ENCODE peak calls at places on chromosome 14, in seven cellular contexts. One of them, this sample, is unnamed.
A peak's percentile ranks its signal among the peaks of the same experiment; 100 is the strongest.

GRCh38 chr14:42683690-42684089 is 1077.0 kb downstream of the LRFN5 start:
- DNase-seq in fibroblast of pulmonary artery: peak; percentile 21
- DNase-seq in nephron progenitor cell: no peak
- DNase-seq in left ventricle myocardium inferior: no peak
- DNase-seq in GM20000: no peak
- DNase-seq in transverse colon: no peak
- DNase-seq in lung: no peak
- DNase-seq in this sample: no peak

GRCh38 chr14:36424478-36425102 is 95.4 kb downstream of the NKX2-1 start:
- DNase-seq in fibroblast of pulmonary artery: no peak
- DNase-seq in nephron progenitor cell: no peak
- DNase-seq in left ventricle myocardium inferior: no peak
- DNase-seq in GM20000: no peak
- DNase-seq in transverse colon: no peak
- DNase-seq in lung: no peak
- DNase-seq in this sample: no peak

GRCh38 chr14:34539407-34540180 is at the start of gene EAPP:
- DNase-seq in fibroblast of pulmonary artery: peak; percentile 98
- DNase-seq in nephron progenitor cell: peak; percentile 94
- DNase-seq in left ventricle myocardium inferior: peak; percentile 98
- DNase-seq in GM20000: peak; percentile 94
- DNase-seq in transverse colon: peak; percentile 99
- DNase-seq in lung: peak; percentile 99
- DNase-seq in this sample: peak; percentile 98

GRCh38 chr14:61147898-61148549 is 133.1 kb downstream of the TMEM30B start:
- DNase-seq in fibroblast of pulmonary artery: peak; percentile 91
- DNase-seq in nephron progenitor cell: no peak
- DNase-seq in left ventricle myocardium inferior: no peak
- DNase-seq in GM20000: no peak
- DNase-seq in transverse colon: no peak
- DNase-seq in lung: peak; percentile 48
- DNase-seq in this sample: no peak

GRCh38 chr14:48526307-48526706 is 850.9 kb upstream of the MDGA2 start:
- DNase-seq in fibroblast of pulmonary artery: no peak
- DNase-seq in nephron progenitor cell: no peak
- DNase-seq in left ventricle myocardium inferior: no peak
- DNase-seq in GM20000: no peak
- DNase-seq in transverse colon: no peak
- DNase-seq in lung: no peak
- DNase-seq in this sample: no peak

GRCh38 chr14:104450811-104451401 is 128.7 kb upstream of the C14orf180 start:
- DNase-seq in fibroblast of pulmonary artery: no peak
- DNase-seq in nephron progenitor cell: no peak
- DNase-seq in left ventricle myocardium inferior: no peak
- DNase-seq in GM20000: no peak
- DNase-seq in transverse colon: no peak
- DNase-seq in lung: peak; percentile 15
- DNase-seq in this sample: peak; percentile 89

GRCh38 chr14:52268191-52269061 is 928 bp downstream of the PTGDR start:
- DNase-seq in fibroblast of pulmonary artery: peak; percentile 17
- DNase-seq in nephron progenitor cell: peak; percentile 59
- DNase-seq in left ventricle myocardium inferior: no peak
- DNase-seq in GM20000: no peak
- DNase-seq in transverse colon: no peak
- DNase-seq in lung: no peak
- DNase-seq in this sample: no peak

GRCh38 chr14:91835197-91835919 is 32.0 kb downstream of the TC2N start:
- DNase-seq in fibroblast of pulmonary artery: no peak
- DNase-seq in nephron progenitor cell: no peak
- DNase-seq in left ventricle myocardium inferior: no peak
- DNase-seq in GM20000: peak; percentile 39
- DNase-seq in transverse colon: peak; percentile 37
- DNase-seq in lung: no peak
- DNase-seq in this sample: no peak

GRCh38 chr14:73245401-73246325 is 8.4 kb downstream of the PAPLN start:
- DNase-seq in fibroblast of pulmonary artery: peak; percentile 51
- DNase-seq in nephron progenitor cell: no peak
- DNase-seq in left ventricle myocardium inferior: peak; percentile 68
- DNase-seq in GM20000: peak; percentile 82
- DNase-seq in transverse colon: peak; percentile 65
- DNase-seq in lung: peak; percentile 50
- DNase-seq in this sample: no peak

GRCh38 chr14:105894125-105894977 is 368.0 kb downstream of the TMEM121 start:
- DNase-seq in fibroblast of pulmonary artery: no peak
- DNase-seq in nephron progenitor cell: no peak
- DNase-seq in left ventricle myocardium inferior: peak; percentile 8
- DNase-seq in GM20000: no peak
- DNase-seq in transverse colon: peak; percentile 3
- DNase-seq in lung: no peak
- DNase-seq in this sample: peak; percentile 65

GRCh38 chr14:74566174-74567125 is 45.6 kb downstream of the LTBP2 start:
- DNase-seq in fibroblast of pulmonary artery: no peak
- DNase-seq in nephron progenitor cell: no peak
- DNase-seq in left ventricle myocardium inferior: no peak
- DNase-seq in GM20000: no peak
- DNase-seq in transverse colon: no peak
- DNase-seq in lung: no peak
- DNase-seq in this sample: peak; percentile 79

GRCh38 chr14:99229654-99230215 is 42.3 kb downstream of the BCL11B start:
- DNase-seq in fibroblast of pulmonary artery: no peak
- DNase-seq in nephron progenitor cell: peak; percentile 44
- DNase-seq in left ventricle myocardium inferior: no peak
- DNase-seq in GM20000: no peak
- DNase-seq in transverse colon: no peak
- DNase-seq in lung: no peak
- DNase-seq in this sample: no peak

GRCh38 chr14:78785265-78785664 is 615.1 kb downstream of the NRXN3 start:
- DNase-seq in fibroblast of pulmonary artery: no peak
- DNase-seq in nephron progenitor cell: no peak
- DNase-seq in left ventricle myocardium inferior: no peak
- DNase-seq in GM20000: no peak
- DNase-seq in transverse colon: peak; percentile 20
- DNase-seq in lung: no peak
- DNase-seq in this sample: no peak

GRCh38 chr14:74362361-74362915 is 14.2 kb downstream of the VRTN start:
- DNase-seq in fibroblast of pulmonary artery: peak; percentile 85
- DNase-seq in nephron progenitor cell: peak; percentile 87
- DNase-seq in left ventricle myocardium inferior: peak; percentile 73
- DNase-seq in GM20000: peak; percentile 85
- DNase-seq in transverse colon: peak; percentile 79
- DNase-seq in lung: peak; percentile 82
- DNase-seq in this sample: no peak

GRCh38 chr14:49957089-49957852 is 64.4 kb downstream of the ARF6 start:
- DNase-seq in fibroblast of pulmonary artery: no peak
- DNase-seq in nephron progenitor cell: no peak
- DNase-seq in left ventricle myocardium inferior: no peak
- DNase-seq in GM20000: no peak
- DNase-seq in transverse colon: no peak
- DNase-seq in lung: no peak
- DNase-seq in this sample: no peak

GRCh38 chr14:54356172-54356571 is 40.6 kb upstream of the CDKN3 start:
- DNase-seq in fibroblast of pulmonary artery: no peak
- DNase-seq in nephron progenitor cell: no peak
- DNase-seq in left ventricle myocardium inferior: no peak
- DNase-seq in GM20000: no peak
- DNase-seq in transverse colon: no peak
- DNase-seq in lung: no peak
- DNase-seq in this sample: no peak

GRCh38 chr14:52354257-52354656 is 40.1 kb downstream of the PTGER2 start:
- DNase-seq in fibroblast of pulmonary artery: peak; percentile 18
- DNase-seq in nephron progenitor cell: no peak
- DNase-seq in left ventricle myocardium inferior: no peak
- DNase-seq in GM20000: no peak
- DNase-seq in transverse colon: no peak
- DNase-seq in lung: no peak
- DNase-seq in this sample: no peak

GRCh38 chr14:104706733-104707628 is 17.0 kb upstream of the ADSS1 start:
- DNase-seq in fibroblast of pulmonary artery: no peak
- DNase-seq in nephron progenitor cell: no peak
- DNase-seq in left ventricle myocardium inferior: no peak
- DNase-seq in GM20000: no peak
- DNase-seq in transverse colon: no peak
- DNase-seq in lung: no peak
- DNase-seq in this sample: no peak

GRCh38 chr14:96146131-96146771 is 58.4 kb upstream of the BDKRB2 start:
- DNase-seq in fibroblast of pulmonary artery: peak; percentile 58
- DNase-seq in nephron progenitor cell: no peak
- DNase-seq in left ventricle myocardium inferior: no peak
- DNase-seq in GM20000: no peak
- DNase-seq in transverse colon: no peak
- DNase-seq in lung: peak; percentile 35
- DNase-seq in this sample: peak; percentile 51

GRCh38 chr14:53927171-53927570 is 29.5 kb downstream of the BMP4 start:
- DNase-seq in fibroblast of pulmonary artery: peak; percentile 30
- DNase-seq in nephron progenitor cell: no peak
- DNase-seq in left ventricle myocardium inferior: no peak
- DNase-seq in GM20000: no peak
- DNase-seq in transverse colon: no peak
- DNase-seq in lung: no peak
- DNase-seq in this sample: no peak

GRCh38 chr14:64324461-64325255 is 30.5 kb upstream of the ESR2 start:
- DNase-seq in fibroblast of pulmonary artery: peak; percentile 42
- DNase-seq in nephron progenitor cell: no peak
- DNase-seq in left ventricle myocardium inferior: no peak
- DNase-seq in GM20000: no peak
- DNase-seq in transverse colon: no peak
- DNase-seq in lung: no peak
- DNase-seq in this sample: no peak

DNA sequence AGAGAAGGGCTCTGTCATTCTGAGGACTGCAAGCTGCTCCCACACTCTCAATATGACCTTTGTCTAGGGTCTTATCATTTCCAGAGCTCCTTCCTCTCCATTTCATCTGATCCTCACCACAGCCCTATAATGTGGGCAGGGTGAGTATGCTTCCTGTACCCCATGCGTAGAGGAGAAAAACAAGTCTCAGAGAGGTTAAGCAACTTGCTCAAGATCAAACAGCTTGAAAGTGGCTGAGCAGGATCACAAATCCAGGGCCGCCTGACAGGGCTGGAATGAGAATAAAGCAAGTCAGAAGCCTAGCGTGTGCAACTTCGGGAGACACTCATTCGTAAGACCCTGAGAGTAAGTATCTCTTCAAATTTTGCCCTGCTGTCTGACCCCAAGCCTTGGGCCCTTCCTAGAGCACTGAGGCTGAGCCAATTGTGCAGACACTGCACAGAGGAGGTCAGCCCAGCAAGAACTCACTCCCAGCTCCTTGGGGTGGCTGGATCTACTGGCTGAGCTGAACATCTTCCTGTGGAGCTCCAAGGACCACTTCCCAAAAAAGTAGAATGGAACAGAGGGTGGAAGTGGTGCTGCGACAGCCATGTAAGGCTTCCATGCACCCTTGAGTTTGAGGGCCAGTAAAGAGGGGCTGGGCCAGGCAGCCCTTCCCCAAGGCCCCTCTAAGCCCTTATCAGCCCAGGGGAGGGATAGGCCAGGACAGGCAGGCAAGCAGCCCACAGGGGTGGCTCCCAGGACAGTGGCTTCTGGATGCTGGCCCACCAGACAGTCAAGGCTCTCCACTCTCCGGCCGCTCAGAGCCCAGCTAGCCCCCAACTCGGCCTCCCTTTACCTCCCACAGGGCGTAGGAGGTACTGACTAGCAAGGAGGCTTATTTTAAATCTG is 10.5 kb downstream of the ZFP36L1 start:
- DNase-seq in fibroblast of pulmonary artery: no peak
- DNase-seq in nephron progenitor cell: no peak
- DNase-seq in left ventricle myocardium inferior: no peak
- DNase-seq in GM20000: no peak
- DNase-seq in transverse colon: no peak
- DNase-seq in lung: no peak
- DNase-seq in this sample: no peak
- TF ChIP-seq CTCF in fibroblast of pulmonary artery: no peak
- TF ChIP-seq CTCF in nephron progenitor cell: no peak
- TF ChIP-seq CTCF in left ventricle myocardium inferior: no peak
- TF ChIP-seq CTCF in GM20000: no peak
- TF ChIP-seq CTCF in transverse colon: no peak
- TF ChIP-seq CTCF in lung: no peak
- TF ChIP-seq CTCF in this sample: no peak

GRCh38 chr14:24178399-24179178 is 6.7 kb downstream of the REC8 start:
- DNase-seq in fibroblast of pulmonary artery: no peak
- DNase-seq in nephron progenitor cell: no peak
- DNase-seq in left ventricle myocardium inferior: no peak
- DNase-seq in GM20000: no peak
- DNase-seq in transverse colon: no peak
- DNase-seq in lung: no peak
- DNase-seq in this sample: no peak
- TF ChIP-seq CTCF in fibroblast of pulmonary artery: no peak
- TF ChIP-seq CTCF in nephron progenitor cell: no peak
- TF ChIP-seq CTCF in left ventricle myocardium inferior: no peak
- TF ChIP-seq CTCF in GM20000: no peak
- TF ChIP-seq CTCF in transverse colon: no peak
- TF ChIP-seq CTCF in lung: no peak
- TF ChIP-seq CTCF in this sample: no peak

DNA sequence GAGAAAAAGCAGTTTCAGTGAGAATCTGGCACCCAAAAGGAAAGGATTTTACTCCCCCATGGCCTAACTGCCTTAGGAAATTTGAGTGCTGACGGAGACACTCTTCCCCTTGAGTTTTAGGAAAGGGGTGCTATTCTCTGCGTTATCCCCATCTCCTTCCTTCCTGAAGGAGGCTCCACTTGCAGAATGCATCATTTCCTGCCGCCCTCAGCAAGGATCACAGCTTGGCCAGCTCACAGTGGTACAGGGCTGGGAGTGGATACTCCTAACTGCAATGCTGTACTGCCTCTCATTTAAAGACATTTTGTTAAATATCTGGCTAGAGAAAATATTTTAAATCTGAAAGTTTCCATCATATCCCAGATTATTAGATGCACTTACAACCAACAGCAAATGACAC is 33.0 kb downstream of the RDH12 start:
- DNase-seq in fibroblast of pulmonary artery: peak; percentile 56
- DNase-seq in nephron progenitor cell: no peak
- DNase-seq in left ventricle myocardium inferior: no peak
- DNase-seq in GM20000: no peak
- DNase-seq in transverse colon: no peak
- DNase-seq in lung: no peak
- DNase-seq in this sample: no peak
- TF ChIP-seq CTCF in fibroblast of pulmonary artery: peak; percentile 41
- TF ChIP-seq CTCF in nephron progenitor cell: no peak
- TF ChIP-seq CTCF in left ventricle myocardium inferior: peak; percentile 16
- TF ChIP-seq CTCF in GM20000: no peak
- TF ChIP-seq CTCF in transverse colon: no peak
- TF ChIP-seq CTCF in lung: no peak
- TF ChIP-seq CTCF in this sample: peak; percentile 11

DNA sequence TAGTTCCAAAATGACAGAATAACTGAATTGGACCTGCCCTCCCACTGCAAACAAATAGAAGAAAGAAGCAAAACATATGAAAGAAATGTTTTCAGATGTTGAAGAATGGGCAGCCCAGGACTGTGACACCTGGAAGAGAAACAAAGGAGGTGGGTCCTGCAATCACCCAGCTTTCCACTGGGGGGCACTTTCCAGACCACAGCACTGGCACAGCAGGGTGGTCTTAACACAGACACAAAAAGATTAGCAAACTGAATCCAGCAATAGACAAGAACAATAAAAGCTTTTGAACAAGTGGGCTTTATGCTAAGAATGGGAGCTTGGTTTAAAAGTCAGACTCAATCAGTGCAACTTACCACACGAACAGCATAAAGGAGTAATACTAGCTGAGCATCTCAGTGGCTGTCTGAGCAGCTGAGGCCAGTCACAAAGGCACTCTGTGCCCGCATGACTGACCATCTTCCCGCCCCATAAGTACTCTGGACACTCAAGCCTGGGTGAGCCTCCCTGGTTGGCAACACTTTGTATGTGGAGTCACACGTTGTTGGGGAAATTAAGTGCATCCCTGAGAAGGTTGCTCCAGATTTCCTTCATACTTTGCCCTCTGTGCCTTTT is 27.7 kb downstream of the JKAMP start:
- DNase-seq in fibroblast of pulmonary artery: no peak
- DNase-seq in nephron progenitor cell: peak; percentile 44
- DNase-seq in left ventricle myocardium inferior: no peak
- DNase-seq in GM20000: peak; percentile 30
- DNase-seq in transverse colon: peak; percentile 16
- DNase-seq in lung: no peak
- DNase-seq in this sample: no peak
- TF ChIP-seq CTCF in fibroblast of pulmonary artery: peak; percentile 56
- TF ChIP-seq CTCF in nephron progenitor cell: peak; percentile 64
- TF ChIP-seq CTCF in left ventricle myocardium inferior: peak; percentile 40
- TF ChIP-seq CTCF in GM20000: peak; percentile 27
- TF ChIP-seq CTCF in transverse colon: peak; percentile 27
- TF ChIP-seq CTCF in lung: no peak
- TF ChIP-seq CTCF in this sample: peak; percentile 67